ENCODE peak calls at places on chromosomes 3 and 15, in five cellular contexts. Z is GM03348, B is GDM1, V is AG08395, K is iris pigment epithelial cell. X is an unnamed sample.

GRCh38 chr3:126523745-126524428 is at the start of gene CHST13:
- DNase-seq in V (peak; percentile 58), B (peak; percentile 53), K (peak; percentile 56), Z (peak; percentile 68), X (no peak)

GRCh38 chr3:16480861-16481569 is 32.5 kb downstream of the RFTN1 start:
- DNase-seq in V (peak; percentile 31), K (peak; percentile 85), Z (peak; percentile 38), B (no peak), X (no peak)

GRCh38 chr3:36648241-36649034 is 115.9 kb downstream of the DCLK3 start:
- DNase-seq in B (no peak), K (peak; percentile 90), V (peak; percentile 81), Z (peak; percentile 64), X (peak; percentile 15)

GRCh38 chr3:122902326-122902725 is 107.5 kb downstream of the SLC49A4 start:
- DNase-seq in V (no peak), K (peak; percentile 15), B (no peak), Z (no peak), X (no peak)

GRCh38 chr15:75024102-75024636 is 779 bp downstream of the PPCDC start:
- DNase-seq in V (peak; percentile 41), Z (peak; percentile 47), B (peak; percentile 43), K (peak; percentile 39), X (no peak)

GRCh38 chr3:196932600-196932999 is 9.7 kb downstream of the NCBP2 start:
- DNase-seq in B (no peak), V (no peak), K (no peak), Z (no peak), X (no peak)

GRCh38 chr15:66622677-66623076 is 56.9 kb upstream of the LCTL start:
- DNase-seq in Z (peak; percentile 32), K (no peak), V (peak; percentile 42), B (no peak), X (no peak)

GRCh38 chr15:76235186-76235826 is 76.0 kb downstream of the ETFA start:
- DNase-seq in V (peak; percentile 44), B (peak; percentile 5), Z (peak; percentile 54), K (peak; percentile 47), X (no peak)

GRCh38 chr15:67845974-67846373 is 6.1 kb upstream of the RNU6-1 start:
- DNase-seq in K (no peak), V (no peak), Z (no peak), B (no peak), X (no peak)

GRCh38 chr3:26118165-26118564 is 328.3 kb downstream of the OXSM start:
- DNase-seq in V (no peak), B (no peak), K (peak; percentile 2), Z (no peak), X (no peak)

GRCh38 chr3:8204846-8205624 is 296.6 kb upstream of the LMCD1 start:
- DNase-seq in V (peak; percentile 65), Z (peak; percentile 55), B (no peak), K (peak; percentile 31), X (no peak)

GRCh38 chr3:39207361-39208192 is 15.2 kb upstream of the XIRP1 start:
- DNase-seq in B (no peak), K (no peak), Z (no peak), V (no peak), X (no peak)

GRCh38 chr15:19987389-19988048 is 554.1 kb downstream of the GOLGA6L6 start:
- DNase-seq in V (no peak), B (peak; percentile 5), Z (peak; percentile 4), K (no peak), X (peak; percentile 3)

GRCh38 chr3:194323785-194324735 is 27.1 kb downstream of the CPN2 start:
- DNase-seq in B (no peak), V (peak; percentile 60), Z (peak; percentile 72), K (peak; percentile 19), X (peak; percentile 60)

GRCh38 chr3:138938877-138939562 is 7.9 kb downstream of the FOXL2 start:
- DNase-seq in B (no peak), V (no peak), Z (no peak), K (no peak), X (no peak)

GRCh38 chr3:58962816-58963215 is 87.0 kb downstream of the CFAP20DC start:
- DNase-seq in B (no peak), V (peak; percentile 7), Z (peak; percentile 9), K (peak; percentile 68), X (no peak)

GRCh38 chr3:127452321-127452821 is 138.2 kb downstream of the TPRA1 start:
- DNase-seq in V (no peak), K (no peak), B (no peak), Z (no peak), X (no peak)

GRCh38 chr3:173743111-173743510 is 345.6 kb downstream of the NLGN1 start:
- DNase-seq in Z (no peak), V (no peak), K (peak; percentile 56), B (no peak), X (no peak)

GRCh38 chr15:64134322-64134829 is 17.2 kb upstream of the SNX22 start:
- DNase-seq in V (peak; percentile 12), K (peak; percentile 34), Z (no peak), B (no peak), X (no peak)

GRCh38 chr3:58691997-58692396 is 25.4 kb upstream of the FAM3D start:
- DNase-seq in K (peak; percentile 9), B (no peak), Z (no peak), V (no peak), X (no peak)

GRCh38 chr3:99678023-99678422 is 39.6 kb downstream of the COL8A1 start:
- DNase-seq in V (peak; percentile 71), K (peak; percentile 88), B (no peak), Z (peak; percentile 61), X (no peak)

GRCh38 chr3:151109401-151109800 is 23.9 kb downstream of the MED12L start:
- DNase-seq in K (no peak), V (no peak), Z (no peak), B (no peak), X (no peak)

GRCh38 chr15:63990449-63990848 is 55.8 kb downstream of the DAPK2 start:
- DNase-seq in B (peak; percentile 19), V (no peak), Z (no peak), K (no peak), X (no peak)

GRCh38 chr15:98865397-98866339 is 141.9 kb downstream of the PGPEP1L start:
- DNase-seq in V (peak; percentile 69), B (peak; percentile 80), Z (peak; percentile 85), K (peak; percentile 75), X (peak; percentile 56)

GRCh38 chr3:66453525-66454463 is 47.0 kb downstream of the LRIG1 start:
- DNase-seq in K (no peak), B (no peak), Z (no peak), V (no peak), X (no peak)

GRCh38 chr15:98505611-98506031 is 142.7 kb upstream of the IGF1R start:
- DNase-seq in B (no peak), K (no peak), V (no peak), Z (peak; percentile 27), X (no peak)

GRCh38 chr15:90393040-90393439 is 5.0 kb downstream of the IQGAP1 start:
- DNase-seq in K (no peak), Z (no peak), B (no peak), V (no peak), X (no peak)

GRCh38 chr15:75659928-75660645 is 12.4 kb downstream of the SNX33 start:
- DNase-seq in K (no peak), Z (no peak), B (no peak), V (no peak), X (no peak)

GRCh38 chr3:132401255-132401654 is 16.0 kb upstream of the DNAJC13 start:
- DNase-seq in K (no peak), B (no peak), V (no peak), Z (no peak), X (no peak)

GRCh38 chr3:63492464-63492863 is 160.0 kb upstream of the SNTN start:
- DNase-seq in Z (no peak), V (no peak), K (no peak), B (no peak), X (no peak)

X was measured in H54.